ENCODE peak calls at places on chromosomes 1 and 21, in six cellular contexts. One of them, this sample, is unnamed.

GRCh38 chr1:94298861-94299260 is 61.5 kb upstream of the ARHGAP29 start:
- DNase-seq in left ventricle myocardium inferior: no peak
- DNase-seq in epithelial cell of esophagus: no peak
- DNase-seq in AG04450: no peak
- DNase-seq in body of pancreas: no peak
- DNase-seq in activated CD4-positive, alpha-beta T cell treated with anti-CD3 and anti-CD28 coated beads for 24 hours: no peak
- DNase-seq in this sample: no peak

GRCh38 chr1:84168783-84169182 is 24.7 kb downstream of the PRKACB start:
- DNase-seq in activated CD4-positive, alpha-beta T cell treated with anti-CD3 and anti-CD28 coated beads for 24 hours: no peak
- DNase-seq in body of pancreas: no peak
- DNase-seq in AG04450: no peak
- DNase-seq in epithelial cell of esophagus: no peak
- DNase-seq in left ventricle myocardium inferior: no peak
- DNase-seq in this sample: no peak

GRCh38 chr1:33365560-33365997 is 44.7 kb upstream of the A3GALT2 start:
- DNase-seq in epithelial cell of esophagus: no peak
- DNase-seq in left ventricle myocardium inferior: peak; percentile 65
- DNase-seq in activated CD4-positive, alpha-beta T cell treated with anti-CD3 and anti-CD28 coated beads for 24 hours: no peak
- DNase-seq in AG04450: no peak
- DNase-seq in body of pancreas: peak; percentile 27
- DNase-seq in this sample: no peak

GRCh38 chr21:41583274-41583790 is 75.4 kb upstream of the TMPRSS2 start:
- DNase-seq in epithelial cell of esophagus: peak; percentile 85
- DNase-seq in body of pancreas: peak; percentile 87
- DNase-seq in activated CD4-positive, alpha-beta T cell treated with anti-CD3 and anti-CD28 coated beads for 24 hours: no peak
- DNase-seq in left ventricle myocardium inferior: no peak
- DNase-seq in AG04450: no peak
- DNase-seq in this sample: no peak

GRCh38 chr1:46492269-46492853 is 2.7 kb downstream of the DMBX1 start:
- DNase-seq in body of pancreas: no peak
- DNase-seq in activated CD4-positive, alpha-beta T cell treated with anti-CD3 and anti-CD28 coated beads for 24 hours: no peak
- DNase-seq in left ventricle myocardium inferior: no peak
- DNase-seq in epithelial cell of esophagus: no peak
- DNase-seq in AG04450: no peak
- DNase-seq in this sample: no peak

GRCh38 chr1:48688102-48688760 is 88.5 kb downstream of the BEND5 start:
- DNase-seq in left ventricle myocardium inferior: no peak
- DNase-seq in epithelial cell of esophagus: no peak
- DNase-seq in AG04450: no peak
- DNase-seq in activated CD4-positive, alpha-beta T cell treated with anti-CD3 and anti-CD28 coated beads for 24 hours: no peak
- DNase-seq in body of pancreas: no peak
- DNase-seq in this sample: no peak

GRCh38 chr1:12063141-12064072 is at the start of gene TNFRSF8:
- DNase-seq in body of pancreas: no peak
- DNase-seq in activated CD4-positive, alpha-beta T cell treated with anti-CD3 and anti-CD28 coated beads for 24 hours: no peak
- DNase-seq in AG04450: no peak
- DNase-seq in left ventricle myocardium inferior: no peak
- DNase-seq in epithelial cell of esophagus: peak; percentile 24
- DNase-seq in this sample: no peak

GRCh38 chr1:55640708-55641473 is 425.7 kb upstream of the USP24 start:
- DNase-seq in left ventricle myocardium inferior: peak; percentile 65
- DNase-seq in epithelial cell of esophagus: peak; percentile 26
- DNase-seq in AG04450: no peak
- DNase-seq in body of pancreas: peak; percentile 48
- DNase-seq in activated CD4-positive, alpha-beta T cell treated with anti-CD3 and anti-CD28 coated beads for 24 hours: peak; percentile 3
- DNase-seq in this sample: no peak

GRCh38 chr1:84998642-84999280 is 1.8 kb upstream of the MCOLN2 start:
- DNase-seq in left ventricle myocardium inferior: no peak
- DNase-seq in AG04450: no peak
- DNase-seq in body of pancreas: no peak
- DNase-seq in epithelial cell of esophagus: peak; percentile 13
- DNase-seq in activated CD4-positive, alpha-beta T cell treated with anti-CD3 and anti-CD28 coated beads for 24 hours: no peak
- DNase-seq in this sample: no peak

GRCh38 chr21:44572959-44573583 is 458 bp upstream of the KRTAP10-4 start:
- DNase-seq in AG04450: no peak
- DNase-seq in left ventricle myocardium inferior: no peak
- DNase-seq in activated CD4-positive, alpha-beta T cell treated with anti-CD3 and anti-CD28 coated beads for 24 hours: no peak
- DNase-seq in body of pancreas: no peak
- DNase-seq in epithelial cell of esophagus: no peak
- DNase-seq in this sample: no peak

GRCh38 chr1:221228594-221228993 is 349.4 kb downstream of the HLX start:
- DNase-seq in AG04450: no peak
- DNase-seq in epithelial cell of esophagus: no peak
- DNase-seq in body of pancreas: no peak
- DNase-seq in activated CD4-positive, alpha-beta T cell treated with anti-CD3 and anti-CD28 coated beads for 24 hours: no peak
- DNase-seq in left ventricle myocardium inferior: no peak
- DNase-seq in this sample: no peak

GRCh38 chr1:119279441-119280415 is 88.9 kb upstream of the HAO2 start:
- DNase-seq in left ventricle myocardium inferior: no peak
- DNase-seq in AG04450: no peak
- DNase-seq in epithelial cell of esophagus: peak; percentile 95
- DNase-seq in activated CD4-positive, alpha-beta T cell treated with anti-CD3 and anti-CD28 coated beads for 24 hours: no peak
- DNase-seq in body of pancreas: no peak
- DNase-seq in this sample: no peak

This sample was measured in NCI-H1048.